ENCODE peak calls at places on chromosomes 16 and 17, in six cellular contexts. D is NCI-H2081; C is progenitor cell of endocrine pancreas; L is upper lobe of right lung; P is breast epithelium; I is effector memory CD8-positive, alpha-beta T cell. G is an unnamed sample.

GRCh38 chr17:74190154-74190553 is 13.3 kb upstream of the RPL38 start:
- DNase-seq in D (peak; percentile 71), C (no peak), L (no peak), P (no peak), I (no peak), G (no peak)

GRCh38 chr16:21663889-21664647 is at the start of gene OTOA:
- DNase-seq in D (no peak), C (peak; percentile 20), L (no peak), P (no peak), I (no peak), G (no peak)

GRCh38 chr16:13919330-13919682 is 648 bp upstream of the ERCC4 start:
- DNase-seq in D (peak; percentile 57), C (no peak), L (no peak), P (no peak), I (no peak), G (peak; percentile 14)

GRCh38 chr16:65896448-65897153 is 469.9 kb upstream of the CDH5 start:
- DNase-seq in D (no peak), C (no peak), L (no peak), P (no peak), I (no peak), G (no peak)

GRCh38 chr16:86214326-86215232 is 295.7 kb upstream of the FOXF1 start:
- DNase-seq in D (no peak), C (no peak), L (peak; percentile 56), P (peak; percentile 30), I (no peak), G (no peak)

GRCh38 chr16:69181-69580 is 3.2 kb downstream of the RHBDF1 start:
- DNase-seq in D (no peak), C (no peak), L (no peak), P (no peak), I (no peak), G (no peak)

GRCh38 chr17:74339537-74340195 is 13.6 kb downstream of the KIF19 start:
- DNase-seq in D (no peak), C (no peak), L (no peak), P (no peak), I (no peak), G (no peak)

GRCh38 chr16:14424595-14424994 is 205.5 kb downstream of the PARN start:
- DNase-seq in D (no peak), C (no peak), L (no peak), P (no peak), I (no peak), G (no peak)

GRCh38 chr17:62965649-62966425 is at the start of gene TANC2:
- DNase-seq in D (peak; percentile 87), C (peak; percentile 60), L (peak; percentile 93), P (peak; percentile 67), I (peak; percentile 84), G (peak; percentile 30)

GRCh38 chr16:84144859-84145639 is at the start of the genes DNAAF1 and HSDL1:
- DNase-seq in D (peak; percentile 69), C (peak; percentile 97), L (peak; percentile 95), P (peak; percentile 88), I (peak; percentile 94), G (peak; percentile 17)

GRCh38 chr17:55069983-55070529 is 101.5 kb downstream of the STXBP4 start:
- DNase-seq in D (no peak), C (no peak), L (no peak), P (no peak), I (no peak), G (no peak)

GRCh38 chr17:57442914-57443571 is 186.7 kb downstream of the MSI2 start:
- DNase-seq in D (peak; percentile 23), C (no peak), L (no peak), P (no peak), I (peak; percentile 19), G (no peak)

GRCh38 chr17:48819466-48819865 is 2.4 kb upstream of the TTLL6 start:
- DNase-seq in D (no peak), C (no peak), L (no peak), P (no peak), I (no peak), G (no peak)

GRCh38 chr16:31485571-31485970 is 2.6 kb downstream of the SLC5A2 start:
- DNase-seq in D (no peak), C (no peak), L (no peak), P (no peak), I (no peak), G (no peak)

GRCh38 chr16:86392751-86393150 is 117.6 kb upstream of the FOXF1 start:
- DNase-seq in D (no peak), C (no peak), L (no peak), P (no peak), I (no peak), G (no peak)

GRCh38 chr17:36014946-36015345 is 2.8 kb downstream of the CCL23 start:
- DNase-seq in D (no peak), C (no peak), L (no peak), P (no peak), I (no peak), G (no peak)

GRCh38 chr17:61583242-61583641 is 7.8 kb downstream of the NACA2 start:
- DNase-seq in D (peak; percentile 52), C (no peak), L (no peak), P (no peak), I (no peak), G (peak; percentile 34)

GRCh38 chr16:82801361-82801760 is 174.6 kb downstream of the CDH13 start:
- DNase-seq in D (no peak), C (no peak), L (no peak), P (no peak), I (no peak), G (peak; percentile 48)

GRCh38 chr17:78903101-78903779 is at the start of gene CEP295NL:
- DNase-seq in D (no peak), C (peak; percentile 48), L (no peak), P (no peak), I (no peak), G (no peak)

GRCh38 chr16:2151188-2152091 is 3.0 kb downstream of the RAB26 start:
- DNase-seq in D (no peak), C (no peak), L (no peak), P (no peak), I (no peak), G (no peak)

GRCh38 chr16:13101828-13102227 is 200.4 kb downstream of the SHISA9 start:
- DNase-seq in D (no peak), C (no peak), L (no peak), P (no peak), I (no peak), G (no peak)

GRCh38 chr17:75750661-75751423 is 14.2 kb downstream of the GALK1 start:
- DNase-seq in D (no peak), C (no peak), L (no peak), P (no peak), I (no peak), G (no peak)

GRCh38 chr16:83951544-83951943 is 1.5 kb upstream of the OSGIN1 start:
- DNase-seq in D (no peak), C (no peak), L (no peak), P (no peak), I (no peak), G (no peak)

GRCh38 chr16:30488764-30489595 is 16.4 kb downstream of the ITGAL start:
- DNase-seq in D (no peak), C (peak; percentile 13), L (no peak), P (no peak), I (no peak), G (no peak)

GRCh38 chr17:42591411-42591810 is 13.9 kb upstream of the PSMC3IP start:
- DNase-seq in D (no peak), C (no peak), L (peak; percentile 13), P (peak; percentile 14), I (no peak), G (no peak)

GRCh38 chr16:56909484-56910113 is 22.3 kb upstream of the HERPUD1 start:
- DNase-seq in D (no peak), C (no peak), L (no peak), P (no peak), I (no peak), G (no peak)

GRCh38 chr17:36727577-36727976 is 126.2 kb downstream of the MRM1 start:
- DNase-seq in D (no peak), C (no peak), L (no peak), P (no peak), I (no peak), G (no peak)

GRCh38 chr16:14600164-14600563 is 29.9 kb downstream of the PARN start:
- DNase-seq in D (no peak), C (no peak), L (no peak), P (no peak), I (no peak), G (peak; percentile 13)

G was measured in non-pigmented ciliary epithelial cell.